ENCODE peak calls at places on chromosomes 3 and 15, in nine cellular contexts. I is CD8-positive, alpha-beta memory T cell; P is lower lobe of right lung; K is psoas muscle; A is Panc1; W is tibial nerve; Z is colonic mucosa; F is K562; V is heart left ventricle. E is an unnamed sample.

GRCh38 chr15:48888836-48889235 is 10.9 kb downstream of the EID1 start:
- DNase-seq in I (no peak), P (no peak), K (no peak), A (no peak), W (no peak), Z (no peak), F (no peak), V (no peak), E (no peak)

GRCh38 chr3:187951452-187952190 is 202.3 kb upstream of the LPP start:
- DNase-seq in I (no peak), P (no peak), K (no peak), A (no peak), W (no peak), Z (no peak), F (no peak), V (no peak), E (no peak)

GRCh38 chr3:63450634-63451363 is 172.7 kb downstream of the SYNPR start:
- DNase-seq in I (no peak), P (no peak), K (no peak), A (no peak), W (no peak), Z (peak; percentile 41), F (no peak), V (no peak), E (no peak)

GRCh38 chr3:123344175-123344908 is 104.5 kb downstream of the ADCY5 start:
- DNase-seq in I (no peak), P (no peak), K (no peak), A (no peak), W (no peak), Z (no peak), F (no peak), V (peak; percentile 13), E (no peak)

GRCh38 chr3:132378-132777 is 64.2 kb upstream of the CHL1 start:
- DNase-seq in I (no peak), P (no peak), K (no peak), A (no peak), W (no peak), Z (no peak), F (no peak), V (no peak), E (no peak)

GRCh38 chr3:7562892-7563291 is 702.0 kb downstream of the GRM7 start:
- DNase-seq in I (no peak), P (no peak), K (no peak), A (no peak), W (no peak), Z (no peak), F (no peak), V (no peak), E (no peak)

GRCh38 chr3:111072016-111072891 is 638 bp downstream of the NECTIN3 start:
- DNase-seq in I (no peak), P (peak; percentile 50), K (peak; percentile 66), A (no peak), W (no peak), Z (peak; percentile 48), F (no peak), V (peak; percentile 39), E (no peak)

GRCh38 chr3:62343755-62344154 is 29.6 kb downstream of the FEZF2 start:
- DNase-seq in I (no peak), P (no peak), K (no peak), A (no peak), W (no peak), Z (no peak), F (no peak), V (no peak), E (no peak)

GRCh38 chr15:83323296-83323711 is 38.8 kb upstream of the BNC1 start:
- DNase-seq in I (no peak), P (no peak), K (no peak), A (no peak), W (no peak), Z (no peak), F (no peak), V (peak; percentile 39), E (no peak)

DNA sequence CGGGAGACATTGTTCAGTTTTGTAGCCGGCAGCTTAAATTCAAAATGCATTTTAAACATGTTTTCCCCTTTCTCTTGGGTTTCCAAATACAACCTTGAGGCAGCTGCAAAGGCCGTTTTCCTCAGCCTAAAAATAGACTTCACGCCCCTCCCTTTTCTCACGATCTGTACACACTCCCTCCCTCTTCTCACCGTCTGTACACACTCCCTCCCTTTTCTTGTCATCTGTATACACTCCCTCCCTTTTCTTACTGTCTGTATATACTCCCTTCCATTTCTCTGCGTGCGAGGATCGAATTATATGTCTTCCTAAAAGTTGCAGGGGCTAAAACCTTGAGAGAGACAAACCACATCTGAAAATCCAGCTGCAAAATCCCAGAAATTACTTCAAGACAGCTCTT is 8.9 kb downstream of the MUC4 start:
- DNase-seq in I (no peak), P (no peak), K (no peak), A (no peak), W (no peak), Z (peak; percentile 67), F (peak; percentile 40), V (no peak), E (no peak)
- H3K4me3 ChIP-seq in I (no peak overlapping the region), P (peak overlapping the region; percentile 27), K (peak overlapping the region; percentile 45), A (no peak overlapping the region), W (no peak overlapping the region), Z (no peak overlapping the region), F (no peak overlapping the region), V (peak overlapping the region; percentile 23), E (no peak overlapping the region)

GRCh38 chr15:40246496-40247275 is 7.8 kb downstream of the PAK6 start:
- DNase-seq in I (no peak), P (peak; percentile 32), K (peak; percentile 27), A (no peak), W (no peak), Z (no peak), F (no peak), V (no peak), E (no peak)
- H3K27ac ChIP-seq in I (no peak overlapping the region), P (no peak overlapping the region), K (no peak overlapping the region), A (no peak overlapping the region), W (no peak overlapping the region), Z (no peak overlapping the region), F (no peak overlapping the region), V (no peak overlapping the region), E (no peak overlapping the region)

DNA sequence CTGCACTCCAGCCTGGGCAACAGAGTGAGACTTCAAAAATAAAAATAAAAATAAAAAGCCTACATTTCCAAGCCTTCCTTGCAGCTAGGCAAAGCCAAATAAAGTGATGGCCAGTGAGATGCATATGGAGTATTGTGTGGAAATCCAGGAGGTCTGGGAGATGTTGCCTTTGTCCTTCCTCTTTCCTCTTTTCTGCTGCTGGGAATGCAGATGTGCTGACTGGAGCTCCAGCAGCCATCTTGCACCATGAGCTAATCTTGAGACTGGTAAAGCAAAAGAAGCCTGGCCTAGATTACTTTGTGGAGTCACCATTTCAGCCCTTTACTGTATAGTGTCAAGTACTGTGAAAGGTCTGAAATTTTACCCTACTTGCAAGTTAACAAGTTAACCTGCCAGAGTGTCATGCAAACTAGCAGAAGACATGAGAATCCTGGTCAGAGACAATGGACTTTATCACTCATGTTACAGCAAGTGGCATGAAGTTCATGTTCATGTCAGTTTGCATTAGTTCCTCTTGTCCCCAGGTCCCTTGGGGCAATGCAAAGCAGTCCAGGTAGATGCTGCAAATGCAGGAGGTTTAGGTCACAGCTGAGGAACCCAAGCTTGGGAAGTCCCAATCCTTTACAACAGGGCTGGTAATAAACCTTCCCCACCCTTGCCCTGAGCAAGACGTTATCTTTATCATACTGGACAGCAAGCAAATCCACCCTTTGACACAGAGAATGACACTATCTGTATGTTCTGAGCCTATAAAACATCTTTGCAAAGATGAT is 103.1 kb downstream of the TLE3 start:
- DNase-seq in I (no peak), P (no peak), K (no peak), A (no peak), W (no peak), Z (peak; percentile 50), F (no peak), V (no peak), E (no peak)
- H3K4me3 ChIP-seq in I (no peak overlapping the region), P (no peak overlapping the region), K (no peak overlapping the region), A (no peak overlapping the region), W (no peak overlapping the region), Z (no peak overlapping the region), F (no peak overlapping the region), V (no peak overlapping the region), E (no peak overlapping the region)

GRCh38 chr3:144501419-144501818 is 529.8 kb downstream of the DIPK2A start:
- DNase-seq in I (no peak), P (no peak), K (no peak), A (no peak), W (no peak), Z (no peak), F (no peak), V (no peak), E (no peak)

GRCh38 chr3:144497452-144497851 is 525.8 kb downstream of the DIPK2A start:
- DNase-seq in I (no peak), P (no peak), K (no peak), A (no peak), W (no peak), Z (no peak), F (no peak), V (no peak), E (no peak)

GRCh38 chr3:144502398-144502797 is 530.8 kb downstream of the DIPK2A start:
- DNase-seq in I (no peak), P (no peak), K (no peak), A (no peak), W (no peak), Z (no peak), F (no peak), V (no peak), E (no peak)

GRCh38 chr3:144496116-144496835 is 524.7 kb downstream of the DIPK2A start:
- DNase-seq in I (no peak), P (no peak), K (no peak), A (no peak), W (no peak), Z (no peak), F (no peak), V (no peak), E (no peak)

DNA sequence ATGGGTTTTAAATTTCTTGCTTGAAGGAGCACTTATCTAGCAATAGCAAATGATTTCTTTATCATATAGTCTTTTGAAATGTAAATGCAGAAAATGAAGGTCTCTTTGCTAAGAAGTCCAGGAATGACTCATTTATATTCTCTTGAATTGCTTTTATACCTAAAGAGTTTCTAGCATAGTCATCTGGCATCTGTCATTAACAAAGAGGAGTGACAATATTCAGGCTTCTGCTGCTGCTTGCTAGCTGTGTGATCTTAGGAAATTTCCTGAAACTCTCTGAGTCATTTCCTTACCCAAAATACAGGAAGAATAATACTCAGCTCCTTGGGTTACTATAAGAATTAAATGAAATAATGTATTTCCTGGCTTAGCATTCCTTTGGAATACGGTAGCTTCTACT is 527.7 kb downstream of the DIPK2A start:
- DNase-seq in I (no peak), P (no peak), K (no peak), A (no peak), W (no peak), Z (no peak), F (no peak), V (no peak), E (no peak)
- H3K27ac ChIP-seq in I (no peak overlapping the region), P (no peak overlapping the region), K (no peak overlapping the region), A (no peak overlapping the region), W (no peak overlapping the region), Z (no peak overlapping the region), F (no peak overlapping the region), V (no peak overlapping the region), E (no peak overlapping the region)

DNA sequence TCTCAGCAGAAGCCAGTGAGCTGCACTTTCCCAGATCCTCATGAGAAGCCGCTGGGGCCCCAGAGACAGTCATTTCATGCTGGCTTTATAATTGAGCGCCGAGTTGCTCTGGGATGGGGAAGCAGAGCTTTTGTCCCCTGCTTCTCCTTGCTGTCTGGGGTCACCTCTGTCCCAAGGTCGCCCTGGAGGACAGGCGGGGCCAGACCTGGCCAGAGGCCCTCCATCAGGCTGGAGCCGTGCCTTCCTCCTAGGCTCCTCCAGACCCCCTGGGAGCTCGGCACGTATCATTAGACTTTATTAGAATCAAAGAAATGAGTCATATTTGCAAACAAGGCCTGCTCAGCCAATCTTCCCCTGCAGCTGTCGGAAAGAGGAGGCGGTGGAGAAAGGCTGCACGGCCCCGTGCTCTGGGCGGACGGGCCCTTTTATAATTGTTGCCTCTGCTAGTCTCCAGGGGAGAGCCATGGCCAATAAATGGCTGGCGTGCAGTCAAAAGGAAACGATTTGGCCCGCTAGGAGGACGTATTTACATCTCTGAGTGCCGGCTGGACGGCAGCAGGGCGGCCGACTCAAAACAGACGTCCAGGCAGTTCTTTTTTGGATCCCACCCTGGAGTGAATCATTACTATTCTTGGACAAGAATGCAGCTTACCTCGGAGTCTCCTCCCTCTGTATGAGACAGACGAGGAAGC is 50.4 kb downstream of the SLC6A6 start:
- DNase-seq in I (no peak), P (peak; percentile 76), K (peak; percentile 95), A (no peak), W (peak; percentile 79), Z (peak; percentile 90), F (no peak), V (peak; percentile 93), E (peak; percentile 97)
- H3K4me3 ChIP-seq in I (no peak overlapping the region), P (no peak overlapping the region), K (no peak overlapping the region), A (no peak overlapping the region), W (no peak overlapping the region), Z (no peak overlapping the region), F (no peak overlapping the region), V (no peak overlapping the region), E (no peak overlapping the region)